ENCODE peak calls at places on chromosomes 2 and 18, in seven cellular contexts. J is upper lobe of right lung, S is neural progenitor cell, L is brain microvascular endothelial cell, R is K562, C is AG04450, D is endodermal cell. I is an unnamed sample.

GRCh38 chr2:26849056-26850001 is 1.4 kb downstream of the DPYSL5 start:
- DNase-seq in J (no peak), S (peak), L (no peak), R (no peak), C (no peak), D (peak), I (no peak)

GRCh38 chr2:136378712-136379595 is 261.0 kb upstream of the CXCR4 start:
- DNase-seq in J (no peak), S (peak), L (peak), R (peak), C (no peak), D (peak), I (no peak)

GRCh38 chr2:39107724-39108273 is 13.1 kb downstream of the SOS1 start:
- DNase-seq in J (no peak), S (no peak), L (no peak), R (no peak), C (no peak), D (no peak), I (no peak)

GRCh38 chr18:25348361-25349130 is 3.4 kb downstream of the ZNF521 start:
- DNase-seq in J (no peak), S (no peak), L (no peak), R (no peak), C (no peak), D (no peak), I (no peak)

GRCh38 chr2:37205689-37206341 is 9.5 kb downstream of the CEBPZOS start:
- DNase-seq in J (no peak), S (peak), L (no peak), R (no peak), C (no peak), D (peak), I (no peak)

GRCh38 chr2:237165405-237166276 is 80.0 kb downstream of the COPS8 start:
- DNase-seq in J (no peak), S (peak), L (no peak), R (peak), C (no peak), D (peak), I (no peak)

GRCh38 chr2:127633556-127634065 is 12.3 kb upstream of the GPR17 start:
- DNase-seq in J (no peak), S (no peak), L (no peak), R (no peak), C (no peak), D (no peak), I (no peak)

GRCh38 chr2:3256655-3257054 is 121.0 kb downstream of the EIPR1 start:
- DNase-seq in J (no peak), S (no peak), L (no peak), R (no peak), C (no peak), D (no peak), I (no peak)

GRCh38 chr2:99722726-99723125 is 232.9 kb upstream of the REV1 start:
- DNase-seq in J (no peak), S (no peak), L (no peak), R (no peak), C (no peak), D (no peak), I (no peak)

GRCh38 chr2:120203341-120204021 is 19.7 kb downstream of the TMEM185B start:
- DNase-seq in J (peak), S (no peak), L (no peak), R (peak), C (no peak), D (peak), I (no peak)

GRCh38 chr2:120205901-120206581 is 17.2 kb downstream of the TMEM185B start:
- DNase-seq in J (no peak), S (peak), L (no peak), R (peak), C (no peak), D (peak), I (no peak)

GRCh38 chr2:120204417-120204816 is 18.8 kb downstream of the TMEM185B start:
- DNase-seq in J (no peak), S (no peak), L (no peak), R (no peak), C (no peak), D (peak), I (no peak)

GRCh38 chr2:120204945-120205670 is 18.1 kb downstream of the TMEM185B start:
- DNase-seq in J (no peak), S (no peak), L (no peak), R (no peak), C (no peak), D (no peak), I (no peak)

GRCh38 chr2:120204022-120204405 is 19.2 kb downstream of the TMEM185B start:
- DNase-seq in J (no peak), S (no peak), L (no peak), R (peak), C (no peak), D (peak), I (no peak)
- TF ChIP-seq CTCF in J (no peak), S (peak), L (peak), R (peak), C (no peak), D (peak), I (no peak)

DNA sequence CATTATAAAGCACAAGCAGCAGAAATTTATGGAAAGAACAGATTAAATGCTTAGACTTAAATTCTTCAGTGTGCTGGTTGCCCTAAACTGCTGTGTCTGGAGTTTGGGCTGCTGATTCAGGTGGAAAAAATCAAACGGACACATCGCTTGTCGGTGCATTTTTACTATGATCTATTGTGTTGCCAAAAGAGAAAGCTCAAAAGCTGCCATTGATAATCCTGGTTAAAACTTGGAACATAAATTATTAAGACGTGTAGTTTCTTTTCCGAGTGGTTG is 263.3 kb downstream of the ATAD2B start:
- DNase-seq in J (no peak), S (no peak), L (no peak), R (no peak), C (no peak), D (no peak), I (no peak)
- H3K4me3 ChIP-seq in J (peak), S (no peak), L (no peak), R (no peak), C (peak), D (no peak), I (peak)

DNA sequence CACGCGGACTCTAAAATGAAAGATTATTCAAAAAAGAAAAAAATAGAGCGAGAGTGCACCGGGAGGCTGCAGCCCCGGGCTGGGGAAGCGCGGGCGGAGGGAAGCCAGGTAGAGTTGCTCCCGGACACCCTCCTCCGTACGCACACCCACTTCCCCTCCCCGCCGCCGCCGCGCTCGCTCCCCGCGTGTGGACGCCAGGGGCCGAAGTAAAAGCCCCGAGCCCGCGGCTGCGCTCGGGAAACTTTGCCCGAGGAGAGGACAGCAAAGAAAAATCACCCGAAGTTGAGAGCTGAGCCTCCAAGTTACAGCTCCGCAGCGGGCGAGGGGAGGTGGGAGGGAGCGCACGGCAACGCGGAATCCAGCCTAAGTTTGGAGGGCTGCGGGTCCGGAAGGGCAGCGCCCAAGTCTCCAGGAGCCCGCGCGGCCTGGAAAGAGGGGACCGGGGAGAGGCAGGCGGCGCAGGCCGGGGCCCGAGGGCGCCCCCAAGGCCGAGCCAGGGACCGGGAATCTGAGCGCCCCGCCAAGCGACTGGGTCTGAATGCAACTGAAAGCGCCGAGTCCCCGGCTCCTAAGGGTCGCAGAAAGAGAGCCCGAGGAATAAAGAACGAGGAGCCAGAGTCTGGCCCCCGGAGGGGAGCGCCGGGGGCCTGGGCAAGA is 666 bp upstream of the BCL11A start:
- DNase-seq in J (peak), S (peak), L (no peak), R (no peak), C (no peak), D (peak), I (peak)
- H3K27ac ChIP-seq in J (peak), S (no peak), L (no peak), R (no peak), C (no peak), D (peak), I (peak)

GRCh38 chr2:239887604-239888003 is 137.5 kb downstream of the NDUFA10 start:
- DNase-seq in J (no peak), S (no peak), L (no peak), R (no peak), C (no peak), D (no peak), I (no peak)
- TF ChIP-seq CTCF in J (no peak), S (no peak), L (no peak), R (no peak), C (no peak), D (no peak), I (no peak)

GRCh38 chr18:55509631-55510372 is 78.2 kb downstream of the TCF4 start:
- DNase-seq in J (no peak), S (no peak), L (peak), R (peak), C (peak), D (no peak), I (no peak)
- H3K4me3 ChIP-seq in J (peak), S (no peak), L (peak), R (no peak), C (peak), D (no peak), I (peak)

I was measured in lower lobe of right lung.